ENCODE peak calls at places on chromosomes 13 and 19, in eight cellular contexts. C is progenitor cell of endocrine pancreas, L is cardiac fibroblast, A is sciatic nerve, P is choroid plexus epithelial cell, B is cardiac muscle cell, M is hypothalamus, E is EH. U is an unnamed sample.

GRCh38 chr19:12733369-12733896 is 1.1 kb downstream of the TRIR start:
- DNase-seq in C (no peak), L (peak; percentile 59), A (no peak), P (peak; percentile 64), B (peak; percentile 55), M (no peak), E (peak; percentile 68), U (no peak)

GRCh38 chr13:19818223-19818842 is 35.6 kb upstream of the PSPC1 start:
- DNase-seq in C (peak; percentile 70), L (no peak), A (no peak), P (peak; percentile 50), B (peak; percentile 47), M (peak; percentile 3), E (no peak), U (no peak)

GRCh38 chr19:56751078-56751489 is 79.5 kb upstream of the ZNF835 start:
- DNase-seq in C (no peak), L (no peak), A (no peak), P (no peak), B (peak; percentile 4), M (peak; percentile 76), E (no peak), U (no peak)

GRCh38 chr13:85549819-85550218 is 249.4 kb downstream of the SLITRK6 start:
- DNase-seq in C (no peak), L (no peak), A (no peak), P (no peak), B (no peak), M (no peak), E (no peak), U (no peak)

GRCh38 chr13:45781553-45782326 is 69.8 kb downstream of the SIAH3 start:
- DNase-seq in C (no peak), L (no peak), A (peak; percentile 61), P (no peak), B (peak; percentile 3), M (no peak), E (peak; percentile 21), U (peak; percentile 7)

GRCh38 chr19:13995878-13996765 is 10.0 kb downstream of the RFX1 start:
- DNase-seq in C (no peak), L (no peak), A (no peak), P (no peak), B (no peak), M (no peak), E (no peak), U (no peak)

GRCh38 chr19:23762884-23763711 is 4.4 kb upstream of the ZNF681 start:
- DNase-seq in C (peak; percentile 90), L (peak; percentile 62), A (peak; percentile 86), P (peak; percentile 71), B (peak; percentile 72), M (peak; percentile 54), E (peak; percentile 47), U (no peak)

GRCh38 chr13:70613295-70613694 is 505.0 kb upstream of the KLHL1 start:
- DNase-seq in C (no peak), L (no peak), A (no peak), P (peak; percentile 37), B (peak; percentile 0), M (no peak), E (no peak), U (no peak)

GRCh38 chr13:99989376-99990044 is 7.9 kb downstream of the ZIC2 start:
- DNase-seq in C (no peak), L (no peak), A (no peak), P (peak; percentile 77), B (no peak), M (no peak), E (no peak), U (no peak)

GRCh38 chr19:10219678-10220077 is 11.5 kb downstream of the S1PR2 start:
- DNase-seq in C (no peak), L (no peak), A (no peak), P (peak; percentile 71), B (peak; percentile 53), M (no peak), E (peak; percentile 34), U (no peak)

GRCh38 chr19:2341987-2342386 is 13.5 kb downstream of the SPPL2B start:
- DNase-seq in C (no peak), L (no peak), A (no peak), P (no peak), B (no peak), M (no peak), E (no peak), U (no peak)

GRCh38 chr13:79307866-79308298 is 98.2 kb downstream of the RBM26 start:
- DNase-seq in C (no peak), L (peak; percentile 43), A (no peak), P (peak; percentile 50), B (peak; percentile 26), M (no peak), E (peak; percentile 29), U (no peak)

GRCh38 chr19:35696835-35697234 is 7.5 kb upstream of the ZBTB32 start:
- DNase-seq in C (no peak), L (no peak), A (no peak), P (no peak), B (no peak), M (no peak), E (no peak), U (no peak)

GRCh38 chr19:4889034-4889825 is 13.5 kb downstream of the ARRDC5 start:
- DNase-seq in C (no peak), L (peak; percentile 76), A (no peak), P (peak; percentile 47), B (peak; percentile 45), M (no peak), E (peak; percentile 77), U (no peak)

U was measured in NCI-H460.